ENCODE peak calls at places on chromosomes 16 and 17, in five cellular contexts. One of them, this sample, is unnamed.

GRCh38 chr17:39800540-39800939 is 62.8 kb downstream of the GRB7 start:
- DNase-seq in right lobe of liver: no peak
- DNase-seq in prostate gland: no peak
- DNase-seq in psoas muscle: no peak
- DNase-seq in epithelial cell of esophagus: peak
- DNase-seq in this sample: no peak

GRCh38 chr16:57614546-57615343 is 13.7 kb upstream of the ADGRG1 start:
- DNase-seq in right lobe of liver: no peak
- DNase-seq in prostate gland: no peak
- DNase-seq in psoas muscle: no peak
- DNase-seq in epithelial cell of esophagus: no peak
- DNase-seq in this sample: no peak

GRCh38 chr16:53482123-53482522 is 20.9 kb downstream of the AKTIP start:
- DNase-seq in right lobe of liver: no peak
- DNase-seq in prostate gland: no peak
- DNase-seq in psoas muscle: no peak
- DNase-seq in epithelial cell of esophagus: peak
- DNase-seq in this sample: no peak

GRCh38 chr16:1026784-1027415 is 45.3 kb downstream of the SOX8 start:
- DNase-seq in right lobe of liver: no peak
- DNase-seq in prostate gland: no peak
- DNase-seq in psoas muscle: no peak
- DNase-seq in epithelial cell of esophagus: no peak
- DNase-seq in this sample: no peak

GRCh38 chr17:27644586-27644985 is 13.6 kb downstream of the LGALS9 start:
- DNase-seq in right lobe of liver: peak
- DNase-seq in prostate gland: no peak
- DNase-seq in psoas muscle: peak
- DNase-seq in epithelial cell of esophagus: peak
- DNase-seq in this sample: no peak

GRCh38 chr17:29891131-29891530 is 38.9 kb downstream of the SSH2 start:
- DNase-seq in right lobe of liver: no peak
- DNase-seq in prostate gland: no peak
- DNase-seq in psoas muscle: no peak
- DNase-seq in epithelial cell of esophagus: no peak
- DNase-seq in this sample: no peak

GRCh38 chr16:50797456-50797855 is 55.6 kb downstream of the CYLD start:
- DNase-seq in right lobe of liver: no peak
- DNase-seq in prostate gland: no peak
- DNase-seq in psoas muscle: no peak
- DNase-seq in epithelial cell of esophagus: no peak
- DNase-seq in this sample: no peak

GRCh38 chr16:71792176-71792575 is 16.5 kb downstream of the AP1G1 start:
- DNase-seq in right lobe of liver: no peak
- DNase-seq in prostate gland: no peak
- DNase-seq in psoas muscle: no peak
- DNase-seq in epithelial cell of esophagus: no peak
- DNase-seq in this sample: no peak

GRCh38 chr16:66189951-66190350 is 176.5 kb upstream of the CDH5 start:
- DNase-seq in right lobe of liver: no peak
- DNase-seq in prostate gland: no peak
- DNase-seq in psoas muscle: no peak
- DNase-seq in epithelial cell of esophagus: peak
- DNase-seq in this sample: peak

GRCh38 chr16:88383401-88384221 is 852 bp downstream of the ZNF469 start:
- DNase-seq in right lobe of liver: no peak
- DNase-seq in prostate gland: no peak
- DNase-seq in psoas muscle: peak
- DNase-seq in epithelial cell of esophagus: no peak
- DNase-seq in this sample: no peak
- TF ChIP-seq CTCF in right lobe of liver: peak
- TF ChIP-seq CTCF in prostate gland: no peak
- TF ChIP-seq CTCF in psoas muscle: peak
- TF ChIP-seq CTCF in epithelial cell of esophagus: no peak
- TF ChIP-seq CTCF in this sample: peak

DNA sequence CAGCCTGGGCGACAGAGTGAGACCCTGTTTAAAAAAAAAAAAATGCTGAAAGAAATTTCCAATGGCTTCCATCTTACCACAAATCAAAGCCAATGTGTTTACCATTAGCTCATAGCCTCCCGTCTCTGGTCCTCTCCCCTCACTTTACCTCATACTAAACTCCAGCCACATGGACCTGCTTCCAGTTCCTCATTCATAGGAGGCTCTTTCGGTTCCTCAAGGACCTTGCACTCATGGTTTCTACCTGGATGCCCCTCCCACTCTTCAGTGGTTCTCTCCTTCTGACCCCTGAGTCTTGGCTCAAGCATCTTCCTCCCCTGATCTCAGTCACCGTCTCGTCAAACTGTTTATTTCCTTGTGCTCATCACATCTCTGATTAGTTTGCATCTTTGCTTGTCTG is 3.8 kb upstream of the DEF8 start:
- DNase-seq in right lobe of liver: no peak
- DNase-seq in prostate gland: no peak
- DNase-seq in psoas muscle: no peak
- DNase-seq in epithelial cell of esophagus: no peak
- DNase-seq in this sample: no peak
- H3K4me3 ChIP-seq in right lobe of liver: no peak
- H3K4me3 ChIP-seq in prostate gland: no peak
- H3K4me3 ChIP-seq in psoas muscle: no peak
- H3K4me3 ChIP-seq in epithelial cell of esophagus: no peak
- H3K4me3 ChIP-seq in this sample: no peak

GRCh38 chr17:71117461-71117860 is 948.1 kb downstream of the KCNJ2 start:
- DNase-seq in right lobe of liver: no peak
- DNase-seq in prostate gland: no peak
- DNase-seq in psoas muscle: no peak
- DNase-seq in epithelial cell of esophagus: no peak
- DNase-seq in this sample: peak

GRCh38 chr17:71115669-71115972 is 946.3 kb downstream of the KCNJ2 start:
- DNase-seq in right lobe of liver: no peak
- DNase-seq in prostate gland: no peak
- DNase-seq in psoas muscle: no peak
- DNase-seq in epithelial cell of esophagus: no peak
- DNase-seq in this sample: no peak

GRCh38 chr17:71114911-71115668 is 945.8 kb downstream of the KCNJ2 start:
- DNase-seq in right lobe of liver: no peak
- DNase-seq in prostate gland: no peak
- DNase-seq in psoas muscle: no peak
- DNase-seq in epithelial cell of esophagus: no peak
- DNase-seq in this sample: no peak

DNA sequence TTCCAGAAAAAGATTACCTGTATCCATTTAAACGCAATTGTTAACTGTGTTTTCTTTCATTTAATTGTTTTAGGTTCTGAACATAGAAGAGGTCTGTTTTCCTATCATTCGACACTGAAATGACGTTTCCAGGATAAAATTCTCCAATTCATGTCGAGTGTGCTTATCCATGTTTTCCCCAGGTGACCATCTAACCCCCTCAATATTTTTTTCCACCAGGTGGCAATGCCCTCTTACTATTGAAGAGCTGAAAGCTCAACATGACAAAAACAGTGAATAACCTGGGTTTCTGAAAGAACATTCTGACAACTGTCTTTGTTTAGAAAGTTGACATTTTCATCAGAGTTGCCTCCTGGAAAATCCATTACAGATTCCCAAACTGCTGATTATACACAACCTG is 948.7 kb downstream of the KCNJ2 start:
- DNase-seq in right lobe of liver: no peak
- DNase-seq in prostate gland: no peak
- DNase-seq in psoas muscle: no peak
- DNase-seq in epithelial cell of esophagus: peak
- DNase-seq in this sample: peak
- TF ChIP-seq CTCF in right lobe of liver: peak
- TF ChIP-seq CTCF in prostate gland: no peak
- TF ChIP-seq CTCF in psoas muscle: peak
- TF ChIP-seq CTCF in epithelial cell of esophagus: peak
- TF ChIP-seq CTCF in this sample: peak

GRCh38 chr17:70343134-70343533 is 173.8 kb downstream of the KCNJ2 start:
- DNase-seq in right lobe of liver: no peak
- DNase-seq in prostate gland: no peak
- DNase-seq in psoas muscle: no peak
- DNase-seq in epithelial cell of esophagus: no peak
- DNase-seq in this sample: no peak

GRCh38 chr17:70338946-70339354 is 169.6 kb downstream of the KCNJ2 start:
- DNase-seq in right lobe of liver: no peak
- DNase-seq in prostate gland: no peak
- DNase-seq in psoas muscle: no peak
- DNase-seq in epithelial cell of esophagus: no peak
- DNase-seq in this sample: no peak

GRCh38 chr17:70345061-70345460 is 175.7 kb downstream of the KCNJ2 start:
- DNase-seq in right lobe of liver: no peak
- DNase-seq in prostate gland: no peak
- DNase-seq in psoas muscle: no peak
- DNase-seq in epithelial cell of esophagus: no peak
- DNase-seq in this sample: no peak

GRCh38 chr17:70344356-70345060 is 175.2 kb downstream of the KCNJ2 start:
- DNase-seq in right lobe of liver: no peak
- DNase-seq in prostate gland: no peak
- DNase-seq in psoas muscle: no peak
- DNase-seq in epithelial cell of esophagus: no peak
- DNase-seq in this sample: no peak
- H3K4me3 ChIP-seq in right lobe of liver: peak
- H3K4me3 ChIP-seq in prostate gland: no peak
- H3K4me3 ChIP-seq in psoas muscle: peak
- H3K4me3 ChIP-seq in epithelial cell of esophagus: no peak
- H3K4me3 ChIP-seq in this sample: no peak

GRCh38 chr17:32914181-32914580 is 13.8 kb upstream of the TMEM98 start:
- DNase-seq in right lobe of liver: no peak
- DNase-seq in prostate gland: no peak
- DNase-seq in psoas muscle: no peak
- DNase-seq in epithelial cell of esophagus: no peak
- DNase-seq in this sample: no peak

GRCh38 chr17:32913593-32913992 is 14.4 kb upstream of the TMEM98 start:
- DNase-seq in right lobe of liver: no peak
- DNase-seq in prostate gland: no peak
- DNase-seq in psoas muscle: no peak
- DNase-seq in epithelial cell of esophagus: no peak
- DNase-seq in this sample: no peak

GRCh38 chr17:32910769-32911168 is 17.2 kb upstream of the TMEM98 start:
- DNase-seq in right lobe of liver: no peak
- DNase-seq in prostate gland: no peak
- DNase-seq in psoas muscle: no peak
- DNase-seq in epithelial cell of esophagus: no peak
- DNase-seq in this sample: no peak

GRCh38 chr17:32909787-32910369 is 18.1 kb upstream of the TMEM98 start:
- DNase-seq in right lobe of liver: peak
- DNase-seq in prostate gland: peak
- DNase-seq in psoas muscle: peak
- DNase-seq in epithelial cell of esophagus: peak
- DNase-seq in this sample: peak

GRCh38 chr17:32912218-32912897 is 15.6 kb upstream of the TMEM98 start:
- DNase-seq in right lobe of liver: peak
- DNase-seq in prostate gland: peak
- DNase-seq in psoas muscle: peak
- DNase-seq in epithelial cell of esophagus: peak
- DNase-seq in this sample: no peak
- TF ChIP-seq CTCF in right lobe of liver: no peak
- TF ChIP-seq CTCF in prostate gland: no peak
- TF ChIP-seq CTCF in psoas muscle: no peak
- TF ChIP-seq CTCF in epithelial cell of esophagus: no peak
- TF ChIP-seq CTCF in this sample: no peak

DNA sequence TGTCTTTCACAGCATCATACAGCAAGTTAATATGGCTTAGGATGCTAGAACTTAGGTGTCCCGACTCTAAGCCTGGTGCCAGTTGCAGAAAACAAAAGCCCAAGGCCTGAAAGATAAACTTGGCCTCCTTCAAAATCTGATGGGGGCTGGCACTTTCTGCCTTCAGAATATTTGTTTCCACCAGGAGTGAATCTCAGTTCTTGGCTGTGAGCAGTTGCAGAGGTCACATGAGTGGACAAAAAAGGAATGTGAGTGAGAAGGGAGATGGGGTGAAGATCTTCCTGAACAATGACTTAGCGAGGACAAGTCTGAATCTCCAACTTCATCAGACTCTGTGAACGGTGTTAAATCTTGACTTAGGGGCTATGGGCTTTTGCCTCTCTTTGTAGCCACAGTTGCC is 46.6 kb downstream of the HOXB1 start:
- DNase-seq in right lobe of liver: no peak
- DNase-seq in prostate gland: no peak
- DNase-seq in psoas muscle: no peak
- DNase-seq in epithelial cell of esophagus: no peak
- DNase-seq in this sample: no peak
- H3K4me3 ChIP-seq in right lobe of liver: no peak
- H3K4me3 ChIP-seq in prostate gland: no peak
- H3K4me3 ChIP-seq in psoas muscle: no peak
- H3K4me3 ChIP-seq in epithelial cell of esophagus: no peak
- H3K4me3 ChIP-seq in this sample: no peak

GRCh38 chr16:85471469-85472431 is 141.4 kb upstream of the GSE1 start:
- DNase-seq in right lobe of liver: no peak
- DNase-seq in prostate gland: peak
- DNase-seq in psoas muscle: no peak
- DNase-seq in epithelial cell of esophagus: peak
- DNase-seq in this sample: no peak
- TF ChIP-seq CTCF in right lobe of liver: no peak
- TF ChIP-seq CTCF in prostate gland: no peak
- TF ChIP-seq CTCF in psoas muscle: no peak
- TF ChIP-seq CTCF in epithelial cell of esophagus: peak
- TF ChIP-seq CTCF in this sample: peak

This sample was measured in astrocyte of the cerebellum.